ENCODE peak calls at places on chromosome 21, in four cellular contexts. One of them, this sample, is unnamed.

GRCh38 chr21:36744560-36745231 is 45.8 kb downstream of the SIM2 start:
- DNase-seq in cardiac muscle cell: no peak
- DNase-seq in IMR-90: no peak
- DNase-seq in colonic mucosa: no peak
- DNase-seq in this sample: no peak

GRCh38 chr21:28827422-28827821 is 165.3 kb downstream of the LTN1 start:
- DNase-seq in IMR-90: peak; percentile 46
- DNase-seq in cardiac muscle cell: no peak
- DNase-seq in colonic mucosa: no peak
- DNase-seq in this sample: no peak

GRCh38 chr21:41957991-41958766 is 4.4 kb upstream of the C2CD2 start:
- DNase-seq in cardiac muscle cell: peak; percentile 39
- DNase-seq in colonic mucosa: peak; percentile 51
- DNase-seq in IMR-90: peak; percentile 98
- DNase-seq in this sample: peak; percentile 63

GRCh38 chr21:17371470-17371869 is 141.4 kb upstream of the CXADR start:
- DNase-seq in cardiac muscle cell: no peak
- DNase-seq in colonic mucosa: no peak
- DNase-seq in IMR-90: peak; percentile 74
- DNase-seq in this sample: peak; percentile 82

GRCh38 chr21:35924714-35925301 is 135.5 kb downstream of the SETD4 start:
- DNase-seq in colonic mucosa: no peak
- DNase-seq in IMR-90: peak; percentile 96
- DNase-seq in cardiac muscle cell: no peak
- DNase-seq in this sample: peak; percentile 83

GRCh38 chr21:39845581-39846130 is 21.6 kb upstream of the PCP4 start:
- DNase-seq in IMR-90: no peak
- DNase-seq in colonic mucosa: no peak
- DNase-seq in cardiac muscle cell: no peak
- DNase-seq in this sample: peak; percentile 56

GRCh38 chr21:38958940-38959685 is 153.4 kb downstream of the ETS2 start:
- DNase-seq in colonic mucosa: peak; percentile 62
- DNase-seq in cardiac muscle cell: no peak
- DNase-seq in IMR-90: peak; percentile 74
- DNase-seq in this sample: peak; percentile 87

GRCh38 chr21:41045534-41046268 is 122.3 kb upstream of the BACE2 start:
- DNase-seq in colonic mucosa: no peak
- DNase-seq in IMR-90: no peak
- DNase-seq in cardiac muscle cell: peak; percentile 54
- DNase-seq in this sample: no peak

GRCh38 chr21:41684381-41685245 is 82.2 kb downstream of the RIPK4 start:
- DNase-seq in cardiac muscle cell: no peak
- DNase-seq in colonic mucosa: no peak
- DNase-seq in IMR-90: peak; percentile 67
- DNase-seq in this sample: no peak

GRCh38 chr21:34510148-34511142 is 1.6 kb downstream of the KCNE1 start:
- DNase-seq in IMR-90: peak; percentile 68
- DNase-seq in colonic mucosa: peak; percentile 84
- DNase-seq in cardiac muscle cell: peak; percentile 86
- DNase-seq in this sample: no peak

GRCh38 chr21:14886001-14886400 is 178.8 kb downstream of the NRIP1 start:
- DNase-seq in IMR-90: no peak
- DNase-seq in colonic mucosa: no peak
- DNase-seq in cardiac muscle cell: no peak
- DNase-seq in this sample: no peak

GRCh38 chr21:36059823-36060158 is 535 bp downstream of the SETD4 start:
- DNase-seq in IMR-90: no peak
- DNase-seq in cardiac muscle cell: peak; percentile 76
- DNase-seq in colonic mucosa: peak; percentile 58
- DNase-seq in this sample: no peak

GRCh38 chr21:35156293-35156976 is 107.3 kb upstream of the RUNX1 start:
- DNase-seq in IMR-90: no peak
- DNase-seq in cardiac muscle cell: no peak
- DNase-seq in colonic mucosa: no peak
- DNase-seq in this sample: no peak

GRCh38 chr21:46634966-46635323 is 529 bp upstream of the PRMT2 start:
- DNase-seq in IMR-90: peak; percentile 87
- DNase-seq in colonic mucosa: peak; percentile 66
- DNase-seq in cardiac muscle cell: peak; percentile 76
- DNase-seq in this sample: peak; percentile 50
- TF ChIP-seq CTCF in IMR-90: peak; percentile 34
- TF ChIP-seq CTCF in colonic mucosa: no peak
- TF ChIP-seq CTCF in cardiac muscle cell: peak; percentile 36
- TF ChIP-seq CTCF in this sample: peak; percentile 33

DNA sequence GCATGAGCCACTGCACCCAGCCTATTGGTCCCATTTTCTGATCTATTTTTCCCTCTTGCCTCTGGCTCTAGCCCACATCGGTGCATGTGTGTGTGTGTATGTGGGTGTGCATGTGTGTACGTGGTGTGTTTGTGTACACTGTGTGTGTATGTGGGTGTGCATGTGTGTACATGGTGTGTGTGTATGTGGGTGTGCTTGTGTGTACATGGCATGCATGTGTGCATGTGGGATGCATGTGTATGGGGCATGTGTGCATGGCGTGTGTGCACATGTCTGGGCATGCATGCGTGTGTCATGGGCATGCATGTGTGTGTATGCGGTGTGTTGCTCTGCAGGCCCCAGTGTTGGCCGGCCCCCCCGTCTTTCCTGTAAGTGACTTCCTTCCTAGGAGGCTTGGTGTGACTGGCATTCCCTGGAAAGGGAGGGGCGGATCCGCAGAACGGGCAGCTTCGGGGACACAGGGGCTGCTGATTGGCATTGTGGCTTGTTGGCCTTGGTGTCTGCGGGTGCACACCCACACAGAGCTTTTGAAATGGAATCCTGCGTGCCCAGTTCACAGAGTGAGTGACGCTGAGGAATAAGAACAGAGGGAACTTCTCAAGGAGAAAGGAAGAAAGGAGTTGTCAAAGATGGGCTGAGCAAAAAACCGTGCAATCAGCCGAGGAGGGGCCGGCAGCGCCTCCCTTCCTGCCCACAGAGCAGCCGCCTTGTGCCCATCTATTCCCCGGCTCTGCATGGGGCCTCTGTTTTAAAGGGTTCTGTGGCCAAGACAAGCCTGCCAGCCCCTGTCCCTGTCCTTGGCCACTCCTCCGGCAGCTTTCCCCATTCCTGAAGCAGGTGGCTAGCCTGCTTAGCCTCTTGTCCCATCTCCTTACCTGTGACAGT is 8.0 kb downstream of the PDXK start:
- DNase-seq in IMR-90: no peak
- DNase-seq in colonic mucosa: no peak
- DNase-seq in cardiac muscle cell: no peak
- DNase-seq in this sample: no peak
- H3K4me3 ChIP-seq in IMR-90: no peak overlapping the region
- H3K4me3 ChIP-seq in colonic mucosa: no peak overlapping the region
- H3K4me3 ChIP-seq in cardiac muscle cell: no peak overlapping the region
- H3K4me3 ChIP-seq in this sample: no peak overlapping the region

GRCh38 chr21:31798842-31799691 is 67.1 kb upstream of the SCAF4 start:
- DNase-seq in colonic mucosa: no peak
- DNase-seq in cardiac muscle cell: peak; percentile 9
- DNase-seq in IMR-90: peak; percentile 22
- DNase-seq in this sample: no peak

GRCh38 chr21:31801551-31802234 is 69.8 kb upstream of the SCAF4 start:
- DNase-seq in colonic mucosa: no peak
- DNase-seq in cardiac muscle cell: no peak
- DNase-seq in IMR-90: no peak
- DNase-seq in this sample: no peak

GRCh38 chr21:31802331-31802730 is 70.4 kb upstream of the SCAF4 start:
- DNase-seq in colonic mucosa: no peak
- DNase-seq in cardiac muscle cell: no peak
- DNase-seq in IMR-90: no peak
- DNase-seq in this sample: no peak

GRCh38 chr21:31804008-31804394 is 68.8 kb upstream of the HUNK start:
- DNase-seq in colonic mucosa: no peak
- DNase-seq in IMR-90: no peak
- DNase-seq in cardiac muscle cell: no peak
- DNase-seq in this sample: no peak

DNA sequence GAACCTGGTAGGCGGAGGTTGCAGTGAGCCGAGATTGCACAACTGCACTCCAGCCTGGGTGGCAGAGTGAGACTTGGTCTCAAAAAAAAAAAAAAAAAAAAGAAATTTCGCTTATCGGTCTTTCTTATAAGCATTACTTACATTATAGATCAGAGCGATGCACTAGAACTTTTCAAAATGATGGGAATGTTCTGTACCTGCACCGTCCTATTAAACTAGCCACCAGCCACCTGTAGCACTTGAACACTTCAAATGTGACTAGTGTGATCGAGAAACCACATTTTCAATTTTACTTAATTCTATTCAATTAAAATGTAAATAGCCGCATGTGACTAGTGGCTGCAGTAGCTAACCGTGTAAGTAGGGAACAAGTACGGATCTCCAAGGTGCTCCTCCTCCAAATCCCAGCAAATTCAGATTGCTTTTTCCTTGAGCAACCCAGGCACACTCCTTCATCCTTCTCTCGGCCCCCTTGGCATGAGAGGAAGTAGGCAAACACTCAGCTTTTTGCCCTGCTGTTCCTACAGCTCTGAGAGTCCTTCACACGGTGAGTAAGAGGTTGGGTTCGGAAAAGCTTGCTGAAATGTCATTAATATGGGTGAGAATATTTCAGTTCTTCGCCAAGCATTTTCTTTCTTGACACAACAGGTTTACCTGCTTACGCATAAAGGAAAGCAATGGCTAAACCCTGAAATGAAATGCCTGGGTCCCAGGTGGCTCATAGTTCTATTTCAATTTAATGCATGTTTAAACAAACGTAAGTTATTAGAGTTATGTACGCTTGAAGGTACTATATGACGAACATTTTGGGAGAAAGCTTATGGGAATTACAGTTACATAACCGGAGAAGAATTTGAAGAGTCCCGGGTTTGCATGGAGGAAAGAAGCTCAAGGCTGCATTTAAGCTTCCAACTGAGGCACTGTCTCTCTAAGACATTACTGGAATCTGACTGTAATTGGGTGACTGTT is 69.5 kb upstream of the HUNK start:
- DNase-seq in colonic mucosa: no peak
- DNase-seq in cardiac muscle cell: no peak
- DNase-seq in IMR-90: no peak
- DNase-seq in this sample: no peak
- H3K27me3 ChIP-seq in colonic mucosa: no peaks in the 10 kb centered on the region
- H3K27me3 ChIP-seq in cardiac muscle cell: no peaks in the 10 kb centered on the region
- H3K27me3 ChIP-seq in IMR-90: peaks cover 6% of the 10 kb centered on the region
- H3K27me3 ChIP-seq in this sample: no peaks in the 10 kb centered on the region

GRCh38 chr21:43268804-43269186 is 100.0 kb downstream of the CRYAA start:
- DNase-seq in IMR-90: no peak
- DNase-seq in cardiac muscle cell: no peak
- DNase-seq in colonic mucosa: no peak
- DNase-seq in this sample: no peak
- TF ChIP-seq CTCF in IMR-90: no peak
- TF ChIP-seq CTCF in cardiac muscle cell: no peak
- TF ChIP-seq CTCF in colonic mucosa: no peak
- TF ChIP-seq CTCF in this sample: no peak

DNA sequence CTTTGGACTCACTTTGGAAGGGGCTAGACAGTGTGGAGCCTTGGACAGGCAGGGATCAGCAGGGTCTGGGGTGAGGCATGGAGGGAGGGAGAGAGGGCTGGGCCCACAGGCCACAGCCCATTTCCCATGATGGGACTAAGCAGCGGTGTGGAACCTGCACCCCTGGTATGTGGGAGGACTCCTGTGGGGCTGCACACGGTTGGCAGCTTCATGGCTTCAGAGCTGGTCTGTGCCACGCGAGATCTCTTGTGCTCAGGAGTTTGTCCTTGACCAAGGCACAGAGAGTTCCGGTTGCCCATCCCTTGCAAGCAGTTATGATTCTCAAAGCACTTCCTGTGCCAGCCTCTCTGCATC is 8.1 kb upstream of the PTTG1IP start:
- DNase-seq in IMR-90: no peak
- DNase-seq in cardiac muscle cell: no peak
- DNase-seq in colonic mucosa: no peak
- DNase-seq in this sample: no peak
- H3K4me3 ChIP-seq in IMR-90: no peak overlapping the region
- H3K4me3 ChIP-seq in cardiac muscle cell: no peak overlapping the region
- H3K4me3 ChIP-seq in colonic mucosa: no peak overlapping the region
- H3K4me3 ChIP-seq in this sample: no peak overlapping the region

DNA sequence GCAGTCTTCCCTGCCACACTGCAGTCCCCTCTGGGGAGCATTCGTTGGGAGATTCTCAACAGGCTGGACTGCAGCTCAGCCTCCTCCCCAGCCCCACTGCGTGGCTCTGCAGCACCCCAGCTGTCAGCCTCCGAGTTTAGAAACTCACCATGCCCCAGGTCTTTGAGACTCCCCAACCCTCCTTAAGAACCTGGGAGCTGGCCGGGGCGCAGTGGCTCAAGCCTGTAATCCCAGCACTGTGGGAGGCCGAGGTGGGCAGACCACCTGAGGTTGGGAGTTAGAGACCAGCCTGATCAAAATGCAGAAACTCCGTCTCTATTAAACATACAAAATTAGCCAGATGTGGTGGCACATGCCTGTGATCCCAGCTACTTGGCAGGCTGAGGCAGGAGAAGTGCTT is 5.4 kb downstream of the OLIG2 start:
- DNase-seq in cardiac muscle cell: no peak
- DNase-seq in colonic mucosa: no peak
- DNase-seq in IMR-90: no peak
- DNase-seq in this sample: no peak
- H3K27me3 ChIP-seq in cardiac muscle cell: peaks cover 100% of the 10 kb centered on the region
- H3K27me3 ChIP-seq in colonic mucosa: peaks cover 70% of the 10 kb centered on the region
- H3K27me3 ChIP-seq in IMR-90: peaks cover 86% of the 10 kb centered on the region
- H3K27me3 ChIP-seq in this sample: peaks cover 89% of the 10 kb centered on the region

DNA sequence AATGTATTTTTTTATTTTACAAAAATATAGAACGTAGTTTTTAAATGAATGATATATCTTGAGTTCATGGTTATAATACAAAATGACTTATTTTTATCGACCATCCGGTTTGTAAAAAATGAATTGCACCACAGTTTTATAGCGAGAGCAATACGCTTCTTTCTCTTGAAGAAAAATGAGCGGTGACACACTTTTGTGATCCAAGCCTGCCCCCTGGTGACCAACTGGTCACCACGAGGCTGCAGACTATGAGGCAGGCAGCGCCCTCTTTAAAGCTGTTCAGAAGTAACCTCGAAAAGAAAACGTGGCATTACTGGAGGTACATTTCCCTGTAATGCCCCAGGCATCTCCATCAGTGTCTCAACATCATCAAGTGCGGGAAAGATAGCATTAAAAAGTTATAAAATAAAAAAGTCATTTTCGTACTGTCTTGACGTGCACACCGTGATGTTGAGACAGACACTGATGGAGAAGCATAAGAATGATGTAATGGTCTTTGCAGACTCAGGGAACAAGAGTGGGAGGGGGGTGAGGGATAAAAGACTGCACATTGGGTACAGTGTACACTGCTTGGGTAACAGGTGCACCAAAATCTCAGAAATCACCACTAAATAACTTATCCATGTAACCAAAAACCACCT is 734.2 kb upstream of the ADAMTS5 start:
- DNase-seq in IMR-90: peak; percentile 88
- DNase-seq in colonic mucosa: peak; percentile 87
- DNase-seq in cardiac muscle cell: peak; percentile 87
- DNase-seq in this sample: peak; percentile 45
- TF ChIP-seq CTCF in IMR-90: peak; percentile 98
- TF ChIP-seq CTCF in colonic mucosa: peak; percentile 65
- TF ChIP-seq CTCF in cardiac muscle cell: peak; percentile 86
- TF ChIP-seq CTCF in this sample: peak; percentile 81

GRCh38 chr21:31777857-31778256 is 45.9 kb upstream of the SCAF4 start:
- DNase-seq in colonic mucosa: peak; percentile 25
- DNase-seq in IMR-90: no peak
- DNase-seq in cardiac muscle cell: no peak
- DNase-seq in this sample: no peak
- H3K4me3 ChIP-seq in colonic mucosa: no peak overlapping the region
- H3K4me3 ChIP-seq in IMR-90: no peak overlapping the region
- H3K4me3 ChIP-seq in cardiac muscle cell: no peak overlapping the region
- H3K4me3 ChIP-seq in this sample: no peak overlapping the region

GRCh38 chr21:25573409-25574206 is 33.7 kb downstream of the MRPL39 start:
- DNase-seq in IMR-90: peak; percentile 99
- DNase-seq in cardiac muscle cell: no peak
- DNase-seq in colonic mucosa: no peak
- DNase-seq in this sample: peak; percentile 96
- H3K27me3 ChIP-seq in IMR-90: no peaks in the 10 kb centered on the region
- H3K27me3 ChIP-seq in cardiac muscle cell: no peaks in the 10 kb centered on the region
- H3K27me3 ChIP-seq in colonic mucosa: no peaks in the 10 kb centered on the region
- H3K27me3 ChIP-seq in this sample: no peaks in the 10 kb centered on the region

This sample was measured in kidney epithelial cell.